ENCODE peak calls at places on chromosomes 4 and X, in ten cellular contexts. L is iPS-NIHi11; K is effector CD4-positive, alpha-beta T cell; Q is stimulated activated CD4-positive, alpha-beta T cell treated with anti-CD3 and anti-CD28 coated beads, Interleukin-1b, Interleukin-23, amount 100 ng/mL, for 24 hours; O is NCI-H1092 treated with DMSO at 0.1 percent for 48 hours; F is activated T-cell treated with anti-CD3 and anti-CD28 coated beads, Interleukin-2, amount 50 U/mL, for 48 hours; B is NCI-H146; E is T-helper 1 cell; P is CD4-positive, alpha-beta memory T cell; W is GM13977. T is an unnamed sample.

GRCh38 chr4:125105561-125105960 is 209.2 kb upstream of the FAT4 start:
- DNase-seq in L (no peak), K (no peak), Q (no peak), O (no peak), F (no peak), B (no peak), E (no peak), P (no peak), W (no peak), T (no peak)

GRCh38 chr4:128768373-128768996 is 41.0 kb upstream of the JADE1 start:
- DNase-seq in L (no peak), K (no peak), Q (no peak), O (no peak), F (no peak), B (no peak), E (no peak), P (no peak), W (no peak), T (no peak)

GRCh38 chr4:149796381-149796780 is 19.3 kb downstream of the IQCM start:
- DNase-seq in L (no peak), K (no peak), Q (no peak), O (no peak), F (no peak), B (no peak), E (no peak), P (no peak), W (no peak), T (no peak)

GRCh38 chr4:139167774-139168444 is 9.1 kb downstream of the ELF2 start:
- DNase-seq in L (no peak), K (no peak), Q (no peak), O (no peak), F (no peak), B (no peak), E (no peak), P (no peak), W (peak), T (no peak)

GRCh38 chr4:146442801-146443200 is 78.9 kb downstream of the SLC10A7 start:
- DNase-seq in L (no peak), K (no peak), Q (no peak), O (no peak), F (no peak), B (no peak), E (no peak), P (no peak), W (no peak), T (no peak)

GRCh38 chr4:168840988-168841681 is 168.9 kb downstream of the CBR4 start:
- DNase-seq in L (no peak), K (no peak), Q (no peak), O (no peak), F (no peak), B (no peak), E (no peak), P (no peak), W (no peak), T (no peak)

GRCh38 chr4:36601864-36602263 is 320.4 kb downstream of the DTHD1 start:
- DNase-seq in L (no peak), K (no peak), Q (no peak), O (no peak), F (no peak), B (no peak), E (no peak), P (no peak), W (no peak), T (no peak)

GRCh38 chr4:56937262-56937661 is 29.6 kb downstream of the REST start:
- DNase-seq in L (no peak), K (no peak), Q (no peak), O (no peak), F (no peak), B (no peak), E (no peak), P (no peak), W (no peak), T (no peak)

GRCh38 chrX:149570668-149571067 is 16.6 kb downstream of the MAGEA9B start:
- DNase-seq in L (no peak), K (no peak), Q (no peak), O (no peak), F (no peak), B (no peak), E (no peak), P (no peak), W (no peak), T (no peak)

GRCh38 chrX:104419211-104419610 is 146.8 kb upstream of the IL1RAPL2 start:
- DNase-seq in L (no peak), K (no peak), Q (no peak), O (no peak), F (no peak), B (no peak), E (no peak), P (no peak), W (no peak), T (no peak)

GRCh38 chr4:128670434-128670999 is 139.0 kb upstream of the JADE1 start:
- DNase-seq in L (no peak), K (no peak), Q (no peak), O (no peak), F (no peak), B (no peak), E (no peak), P (no peak), W (no peak), T (no peak)

GRCh38 chr4:2930135-2930805 is 32.9 kb downstream of the NOP14 start:
- DNase-seq in L (no peak), K (no peak), Q (no peak), O (no peak), F (peak), B (no peak), E (no peak), P (no peak), W (no peak), T (peak)

GRCh38 chr4:19592391-19592790 is 659.3 kb upstream of the SLIT2 start:
- DNase-seq in L (no peak), K (no peak), Q (no peak), O (no peak), F (no peak), B (no peak), E (no peak), P (no peak), W (no peak), T (no peak)

GRCh38 chr4:107780665-107781064 is 44.1 kb upstream of the SGMS2 start:
- DNase-seq in L (no peak), K (no peak), Q (no peak), O (no peak), F (no peak), B (no peak), E (no peak), P (no peak), W (no peak), T (no peak)

GRCh38 chr4:98572697-98573096 is 85.7 kb downstream of the TSPAN5 start:
- DNase-seq in L (no peak), K (no peak), Q (no peak), O (no peak), F (no peak), B (no peak), E (no peak), P (no peak), W (no peak), T (no peak)

GRCh38 chrX:101485212-101486064 is at the start of gene ARMCX4:
- DNase-seq in L (peak), K (peak), Q (peak), O (peak), F (peak), B (peak), E (peak), P (peak), W (no peak), T (peak)

GRCh38 chrX:20451936-20452335 is 185.2 kb upstream of the RPS6KA3 start:
- DNase-seq in L (no peak), K (no peak), Q (no peak), O (no peak), F (no peak), B (no peak), E (no peak), P (no peak), W (no peak), T (no peak)

GRCh38 chr4:81698536-81698935 is 226.8 kb upstream of the RASGEF1B start:
- DNase-seq in L (no peak), K (no peak), Q (no peak), O (no peak), F (no peak), B (peak), E (no peak), P (no peak), W (no peak), T (no peak)

GRCh38 chr4:35970366-35970960 is 273.9 kb downstream of the ARAP2 start:
- DNase-seq in L (no peak), K (no peak), Q (no peak), O (no peak), F (no peak), B (no peak), E (no peak), P (no peak), W (no peak), T (no peak)

GRCh38 chr4:154416183-154416543 is 75.4 kb downstream of the DCHS2 start:
- DNase-seq in L (peak), K (no peak), Q (no peak), O (no peak), F (no peak), B (no peak), E (no peak), P (no peak), W (no peak), T (no peak)

GRCh38 chr4:128451270-128451905 is 163.8 kb upstream of the PGRMC2 start:
- DNase-seq in L (no peak), K (no peak), Q (no peak), O (no peak), F (no peak), B (no peak), E (no peak), P (no peak), W (no peak), T (no peak)

GRCh38 chr4:35516102-35516501 is 728.2 kb downstream of the ARAP2 start:
- DNase-seq in L (no peak), K (no peak), Q (no peak), O (no peak), F (no peak), B (no peak), E (no peak), P (no peak), W (no peak), T (no peak)

GRCh38 chr4:40940317-40940720 is 190.6 kb downstream of the NSUN7 start:
- DNase-seq in L (no peak), K (no peak), Q (no peak), O (no peak), F (no peak), B (no peak), E (no peak), P (no peak), W (no peak), T (no peak)

GRCh38 chr4:152431287-152431686 is 104.6 kb downstream of the FBXW7 start:
- DNase-seq in L (no peak), K (no peak), Q (no peak), O (no peak), F (no peak), B (no peak), E (no peak), P (no peak), W (no peak), T (no peak)

GRCh38 chrX:109710181-109710580 is 22.9 kb downstream of the ACSL4 start:
- DNase-seq in L (no peak), K (no peak), Q (no peak), O (no peak), F (no peak), B (no peak), E (no peak), P (no peak), W (no peak), T (no peak)

GRCh38 chr4:20687894-20688293 is 12.4 kb upstream of the PACRGL start:
- DNase-seq in L (no peak), K (no peak), Q (no peak), O (no peak), F (no peak), B (no peak), E (no peak), P (no peak), W (no peak), T (no peak)

GRCh38 chr4:62510228-62510627 is 1310.1 kb downstream of the ADGRL3 start:
- DNase-seq in L (no peak), K (no peak), Q (no peak), O (no peak), F (no peak), B (no peak), E (no peak), P (no peak), W (no peak), T (no peak)

GRCh38 chr4:73606465-73606974 is 13.7 kb downstream of the RASSF6 start:
- DNase-seq in L (no peak), K (no peak), Q (no peak), O (peak), F (no peak), B (peak), E (no peak), P (no peak), W (peak), T (no peak)

GRCh38 chr4:129335263-129335662 is 239.3 kb downstream of the C4orf33 start:
- DNase-seq in L (no peak), K (no peak), Q (no peak), O (peak), F (no peak), B (peak), E (no peak), P (no peak), W (no peak), T (no peak)

GRCh38 chr4:56434599-56435000 is 815 bp downstream of the PPAT start:
- DNase-seq in L (no peak), K (no peak), Q (no peak), O (peak), F (no peak), B (no peak), E (no peak), P (peak), W (peak), T (no peak)

GRCh38 chr4:6991771-6992557 is 51.2 kb upstream of the TADA2B start:
- DNase-seq in L (no peak), K (no peak), Q (no peak), O (no peak), F (peak), B (no peak), E (no peak), P (no peak), W (no peak), T (no peak)

GRCh38 chr4:167109859-167110258 is 124.4 kb downstream of the SPOCK3 start:
- DNase-seq in L (no peak), K (no peak), Q (no peak), O (no peak), F (no peak), B (no peak), E (no peak), P (no peak), W (no peak), T (no peak)

GRCh38 chr4:53601251-53601764 is 10.0 kb upstream of the LNX1 start:
- DNase-seq in L (peak), K (no peak), Q (no peak), O (peak), F (no peak), B (peak), E (no peak), P (no peak), W (peak), T (no peak)

GRCh38 chr4:8874003-8874895 is 2.6 kb upstream of the HMX1 start:
- DNase-seq in L (no peak), K (no peak), Q (no peak), O (no peak), F (no peak), B (no peak), E (no peak), P (no peak), W (no peak), T (no peak)

GRCh38 chr4:145307120-145307519 is 126.7 kb upstream of the OTUD4 start:
- DNase-seq in L (no peak), K (no peak), Q (no peak), O (no peak), F (no peak), B (no peak), E (no peak), P (no peak), W (no peak), T (no peak)

GRCh38 chr4:22492987-22493386 is 22.9 kb downstream of the ADGRA3 start:
- DNase-seq in L (no peak), K (no peak), Q (no peak), O (no peak), F (no peak), B (no peak), E (no peak), P (no peak), W (no peak), T (no peak)